ENCODE peak calls at places on chromosomes 2 and 18, in four cellular contexts. S is GM10248, F is left ventricle myocardium inferior, Y is endothelial cell of umbilical vein. V is an unnamed sample.

GRCh38 chr2:55961318-55961911 is 37.8 kb upstream of the EFEMP1 start:
- DNase-seq in Y (peak), F (no peak), S (peak), V (no peak)

GRCh38 chr2:29015701-29016470 is 34.8 kb downstream of the TOGARAM2 start:
- DNase-seq in F (peak), S (no peak), Y (no peak), V (no peak)

GRCh38 chr2:174485763-174486613 is 841 bp downstream of the GPR155 start:
- DNase-seq in F (peak), S (peak), Y (peak), V (no peak)

GRCh38 chr18:2846241-2846637 is 567 bp upstream of the EMILIN2 start:
- DNase-seq in Y (peak), F (no peak), S (peak), V (no peak)

GRCh38 chr2:178194600-178195389 is 483 bp downstream of the OSBPL6 start:
- DNase-seq in S (peak), Y (peak), F (peak), V (peak)

GRCh38 chr2:68188831-68189230 is 31.1 kb downstream of the PNO1 start:
- DNase-seq in Y (no peak), S (peak), F (no peak), V (no peak)

GRCh38 chr2:237818066-237818473 is 19.5 kb downstream of the RBM44 start:
- DNase-seq in Y (no peak), S (no peak), F (no peak), V (no peak)

GRCh38 chr2:82837588-82838304 is 1621.3 kb downstream of the SUCLG1 start:
- DNase-seq in Y (no peak), F (no peak), S (no peak), V (no peak)

GRCh38 chr2:147330925-147331324 is 513.9 kb upstream of the ACVR2A start:
- DNase-seq in S (no peak), Y (no peak), F (no peak), V (no peak)

GRCh38 chr2:233681534-233682099 is at the start of gene UGT1A7:
- DNase-seq in S (no peak), F (no peak), Y (no peak), V (no peak)

GRCh38 chr2:55761526-55761925 is 67.9 kb upstream of the PNPT1 start:
- DNase-seq in Y (peak), F (no peak), S (no peak), V (no peak)

GRCh38 chr2:160194351-160194750 is 5.7 kb downstream of the ITGB6 start:
- DNase-seq in Y (no peak), S (no peak), F (no peak), V (no peak)

GRCh38 chr2:10260130-10260529 is 42.6 kb upstream of the HPCAL1 start:
- DNase-seq in S (no peak), F (peak), Y (no peak), V (no peak)

GRCh38 chr2:7145707-7146106 is 228.5 kb downstream of the RNF144A start:
- DNase-seq in S (no peak), Y (no peak), F (no peak), V (no peak)

GRCh38 chr2:134117651-134118050 is 136.2 kb upstream of the MGAT5 start:
- DNase-seq in Y (no peak), S (no peak), F (no peak), V (no peak)

GRCh38 chr2:60945341-60945740 is 64.0 kb downstream of the REL start:
- DNase-seq in F (no peak), Y (no peak), S (no peak), V (no peak)

GRCh38 chr2:108570416-108570815 is 36.1 kb downstream of the LIMS1 start:
- DNase-seq in F (no peak), Y (no peak), S (no peak), V (no peak)

GRCh38 chr2:172712251-172712650 is 23.4 kb upstream of the RAPGEF4 start:
- DNase-seq in S (no peak), F (peak), Y (no peak), V (no peak)

GRCh38 chr18:2050702-2051201 is 520.6 kb downstream of the METTL4 start:
- DNase-seq in S (no peak), F (no peak), Y (no peak), V (no peak)

GRCh38 chr2:40760071-40760666 is 308.3 kb upstream of the SLC8A1 start:
- DNase-seq in Y (peak), S (no peak), F (no peak), V (no peak)

GRCh38 chr18:25229080-25229479 is 122.9 kb downstream of the ZNF521 start:
- DNase-seq in Y (peak), F (no peak), S (no peak), V (no peak)

GRCh38 chr18:49016648-49017539 is 66.1 kb upstream of the SMAD7 start:
- DNase-seq in S (no peak), F (no peak), Y (peak), V (peak)

GRCh38 chr2:26364669-26365068 is 18.1 kb upstream of the ADGRF3 start:
- DNase-seq in S (no peak), F (no peak), Y (no peak), V (no peak)

GRCh38 chr2:18701981-18702380 is 112.6 kb upstream of the NT5C1B start:
- DNase-seq in Y (no peak), F (no peak), S (no peak), V (no peak)

GRCh38 chr2:145304501-145304900 is 784.6 kb upstream of the ZEB2 start:
- DNase-seq in F (no peak), Y (no peak), S (no peak), V (no peak)

GRCh38 chr18:22174341-22175148 is 5.2 kb downstream of the GATA6 start:
- DNase-seq in Y (peak), F (no peak), S (no peak), V (no peak)

GRCh38 chr2:139790807-139791206 is 1010.6 kb upstream of the NXPH2 start:
- DNase-seq in Y (peak), F (no peak), S (peak), V (no peak)
- TF ChIP-seq CTCF in Y (no peak), F (peak), S (no peak), V (peak)

DNA sequence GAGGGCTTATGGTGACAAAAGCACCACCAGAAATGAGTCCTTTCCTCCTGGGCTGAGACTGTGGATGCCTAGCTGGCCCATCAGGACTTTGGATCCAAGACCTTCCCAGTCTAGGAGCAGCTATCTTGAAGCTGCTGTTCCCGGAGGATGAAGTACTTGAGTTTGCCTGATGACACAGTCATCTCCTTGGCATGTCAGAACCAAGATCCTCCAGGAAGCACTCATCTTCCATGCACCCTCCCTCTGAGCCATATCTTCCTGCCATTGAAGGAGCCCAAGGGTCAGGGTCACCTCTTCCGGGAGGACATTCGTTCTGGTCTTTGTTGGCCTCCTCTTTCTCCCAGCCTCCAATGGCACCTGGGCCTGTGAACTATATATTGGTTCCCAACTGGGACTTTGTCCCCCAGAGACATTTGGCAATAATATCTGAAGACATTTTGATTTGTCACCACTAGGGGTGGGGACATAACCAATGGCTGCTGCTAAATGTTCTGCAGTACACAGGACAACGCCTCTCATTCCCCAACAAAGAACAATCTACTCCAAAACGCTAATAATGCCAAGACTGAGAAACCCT is 4.3 kb upstream of the MYO7B start:
- DNase-seq in Y (no peak), S (no peak), F (no peak), V (no peak)
- TF ChIP-seq CTCF in Y (no peak), S (no peak), F (no peak), V (peak)

GRCh38 chr2:231720971-231721640 is 12.8 kb downstream of the PTMA start:
- DNase-seq in S (peak), Y (no peak), F (no peak), V (no peak)
- TF ChIP-seq CTCF in S (peak), Y (no peak), F (no peak), V (no peak)

GRCh38 chr2:79040967-79041582 is 15.6 kb downstream of the REG3G start:
- DNase-seq in F (no peak), Y (no peak), S (no peak), V (no peak)
- TF ChIP-seq CTCF in F (peak), Y (no peak), S (no peak), V (peak)

DNA sequence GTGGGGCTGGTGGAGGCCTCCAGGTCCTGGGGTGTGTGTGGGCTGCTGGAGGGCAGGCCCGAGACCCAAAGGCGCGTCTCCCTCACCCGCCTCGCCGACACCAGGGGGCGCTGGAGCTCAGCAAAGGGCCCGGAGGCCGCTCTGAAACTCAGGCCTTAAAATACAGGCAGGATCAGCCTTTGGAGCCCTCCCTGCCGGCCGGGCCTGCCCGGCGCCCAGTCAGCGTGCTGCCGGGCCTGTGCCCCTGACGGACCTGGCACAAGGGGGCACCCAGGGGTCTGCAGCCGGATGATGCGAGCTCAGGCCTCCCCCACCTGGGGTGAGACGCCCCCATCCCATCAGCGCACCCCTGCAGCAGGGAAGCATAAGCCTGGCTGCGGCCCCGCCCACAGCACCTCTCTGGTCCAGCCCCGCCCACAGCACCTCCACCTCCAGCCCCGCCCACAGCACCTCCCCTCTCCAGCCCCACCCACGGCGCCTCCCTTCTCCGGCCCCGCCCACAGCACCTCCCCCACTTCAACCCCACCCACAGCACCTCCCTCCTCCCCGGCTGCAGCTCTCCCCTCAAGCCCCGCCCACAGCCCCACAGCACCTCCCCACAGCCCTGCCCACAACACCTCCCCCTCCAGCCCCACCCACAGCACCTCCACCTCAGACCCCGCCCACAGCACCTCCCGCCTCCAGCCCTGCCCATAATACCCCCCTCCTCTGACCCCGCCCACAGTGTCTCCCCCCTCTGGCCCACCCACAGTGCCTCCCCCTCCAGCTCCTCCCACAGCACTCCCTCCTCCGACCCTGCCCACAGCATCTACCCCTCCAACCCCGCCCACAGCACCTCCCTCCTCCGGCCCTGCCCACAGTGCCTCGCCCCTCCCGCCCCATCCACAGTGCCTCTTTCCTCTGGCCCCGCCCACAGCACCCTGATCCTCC is 92.8 kb upstream of the OTOS start:
- DNase-seq in Y (peak), S (peak), F (peak), V (peak)
- TF ChIP-seq CTCF in Y (peak), S (peak), F (peak), V (peak)

DNA sequence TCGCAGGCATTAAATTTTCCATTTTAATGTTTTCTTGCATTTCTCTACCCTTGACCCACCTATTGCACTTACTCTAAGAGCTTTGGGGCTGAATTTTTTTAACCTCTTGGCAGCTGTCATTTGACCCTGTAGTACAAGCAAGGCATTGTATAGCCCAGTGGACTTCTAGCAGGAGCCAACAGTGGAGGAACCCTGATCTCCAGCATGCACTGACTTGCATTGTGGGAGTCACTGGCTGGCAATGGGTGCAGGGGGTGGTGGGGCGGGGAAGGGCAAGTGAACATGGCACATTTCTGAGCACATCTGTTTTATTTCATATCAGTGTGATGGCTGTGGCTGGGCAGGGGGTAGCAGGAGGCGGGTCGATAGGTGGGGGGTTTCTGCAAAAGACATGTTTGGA is 345.3 kb downstream of the INSIG2 start:
- DNase-seq in Y (no peak), F (no peak), S (no peak), V (no peak)
- TF ChIP-seq CTCF in Y (no peak), F (no peak), S (no peak), V (no peak)

DNA sequence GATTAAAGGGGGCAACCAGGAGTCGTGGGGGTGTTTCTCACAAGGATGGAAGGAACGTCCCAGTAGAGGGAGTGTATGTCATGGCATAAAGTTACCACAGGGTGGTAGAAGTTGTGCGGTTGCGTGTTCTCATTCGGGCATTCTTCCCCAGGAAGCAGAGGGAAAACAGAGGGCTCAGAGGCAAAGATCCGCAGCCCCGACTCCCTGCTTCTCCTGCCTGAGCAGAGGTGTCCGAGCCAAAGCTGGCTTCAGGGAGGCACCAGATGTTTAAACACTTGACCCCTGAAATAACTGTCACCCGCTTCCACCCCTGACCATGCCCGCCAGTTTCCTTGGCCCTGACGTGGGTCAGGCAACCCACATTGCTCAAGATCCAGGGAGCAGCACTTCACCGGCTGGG is 83.7 kb downstream of the EN1 start:
- DNase-seq in S (no peak), F (no peak), Y (no peak), V (no peak)
- TF ChIP-seq CTCF in S (no peak), F (no peak), Y (no peak), V (peak)

GRCh38 chr2:181953773-181954537 is 31.7 kb upstream of the PPP1R1C start:
- DNase-seq in F (peak), S (peak), Y (peak), V (no peak)
- TF ChIP-seq CTCF in F (peak), S (peak), Y (peak), V (peak)

V was measured in type B pancreatic cell.